ENCODE peak calls at places on chromosome 13, in five cellular contexts. One of them, this sample, is unnamed.
A peak's percentile ranks its signal among the peaks of the same experiment; 100 is the strongest.

GRCh38 chr13:20814224-20814910 is 40.6 kb upstream of the EEF1AKMT1 start:
- DNase-seq in lower lobe of right lung: peak; percentile 85
- DNase-seq in upper lobe of left lung: peak; percentile 90
- DNase-seq in IMR-90: peak; percentile 96
- DNase-seq in testis: peak; percentile 43
- DNase-seq in this sample: peak; percentile 85

GRCh38 chr13:107962209-107962608 is 253.1 kb downstream of the LIG4 start:
- DNase-seq in lower lobe of right lung: no peak
- DNase-seq in upper lobe of left lung: no peak
- DNase-seq in IMR-90: no peak
- DNase-seq in testis: no peak
- DNase-seq in this sample: no peak

GRCh38 chr13:44764334-44764733 is 188.2 kb upstream of the TSC22D1 start:
- DNase-seq in lower lobe of right lung: no peak
- DNase-seq in upper lobe of left lung: no peak
- DNase-seq in IMR-90: no peak
- DNase-seq in testis: no peak
- DNase-seq in this sample: no peak

GRCh38 chr13:95327190-95327589 is 25.9 kb upstream of the ABCC4 start:
- DNase-seq in lower lobe of right lung: no peak
- DNase-seq in upper lobe of left lung: no peak
- DNase-seq in IMR-90: no peak
- DNase-seq in testis: no peak
- DNase-seq in this sample: peak; percentile 11

GRCh38 chr13:50995870-50996269 is 86.3 kb downstream of the RNASEH2B start:
- DNase-seq in lower lobe of right lung: no peak
- DNase-seq in upper lobe of left lung: no peak
- DNase-seq in IMR-90: no peak
- DNase-seq in testis: no peak
- DNase-seq in this sample: no peak

GRCh38 chr13:25886438-25887214 is 165.2 kb downstream of the SHISA2 start:
- DNase-seq in lower lobe of right lung: no peak
- DNase-seq in upper lobe of left lung: no peak
- DNase-seq in IMR-90: peak; percentile 44
- DNase-seq in testis: no peak
- DNase-seq in this sample: peak; percentile 76

GRCh38 chr13:112062619-112063308 is 4.2 kb upstream of the SOX1 start:
- DNase-seq in lower lobe of right lung: no peak
- DNase-seq in upper lobe of left lung: no peak
- DNase-seq in IMR-90: no peak
- DNase-seq in testis: no peak
- DNase-seq in this sample: no peak

GRCh38 chr13:51221674-51222509 is at the start of gene FAM124A:
- DNase-seq in lower lobe of right lung: peak; percentile 58
- DNase-seq in upper lobe of left lung: peak; percentile 31
- DNase-seq in IMR-90: peak; percentile 4
- DNase-seq in testis: no peak
- DNase-seq in this sample: peak; percentile 28

GRCh38 chr13:44713793-44714469 is 137.8 kb upstream of the TSC22D1 start:
- DNase-seq in lower lobe of right lung: no peak
- DNase-seq in upper lobe of left lung: no peak
- DNase-seq in IMR-90: peak; percentile 94
- DNase-seq in testis: no peak
- DNase-seq in this sample: peak; percentile 57

GRCh38 chr13:102580552-102581169 is 16.1 kb upstream of the TPP2 start:
- DNase-seq in lower lobe of right lung: no peak
- DNase-seq in upper lobe of left lung: no peak
- DNase-seq in IMR-90: peak; percentile 80
- DNase-seq in testis: peak; percentile 42
- DNase-seq in this sample: peak; percentile 67

GRCh38 chr13:57409121-57409520 is 222.4 kb upstream of the PCDH17 start:
- DNase-seq in lower lobe of right lung: no peak
- DNase-seq in upper lobe of left lung: no peak
- DNase-seq in IMR-90: no peak
- DNase-seq in testis: no peak
- DNase-seq in this sample: no peak

GRCh38 chr13:58620171-58620570 is 988.6 kb downstream of the PCDH17 start:
- DNase-seq in lower lobe of right lung: no peak
- DNase-seq in upper lobe of left lung: no peak
- DNase-seq in IMR-90: no peak
- DNase-seq in testis: no peak
- DNase-seq in this sample: peak; percentile 3

GRCh38 chr13:54184576-54184975 is 1156.0 kb downstream of the OLFM4 start:
- DNase-seq in lower lobe of right lung: no peak
- DNase-seq in upper lobe of left lung: no peak
- DNase-seq in IMR-90: no peak
- DNase-seq in testis: no peak
- DNase-seq in this sample: no peak

GRCh38 chr13:40470665-40471064 is 195.8 kb downstream of the FOXO1 start:
- DNase-seq in lower lobe of right lung: no peak
- DNase-seq in upper lobe of left lung: no peak
- DNase-seq in IMR-90: no peak
- DNase-seq in testis: no peak
- DNase-seq in this sample: no peak

GRCh38 chr13:112119192-112120030 is 52.5 kb downstream of the SOX1 start:
- DNase-seq in lower lobe of right lung: no peak
- DNase-seq in upper lobe of left lung: no peak
- DNase-seq in IMR-90: no peak
- DNase-seq in testis: no peak
- DNase-seq in this sample: no peak

GRCh38 chr13:114115796-114116195 is 16.6 kb downstream of the RASA3 start:
- DNase-seq in lower lobe of right lung: no peak
- DNase-seq in upper lobe of left lung: no peak
- DNase-seq in IMR-90: no peak
- DNase-seq in testis: no peak
- DNase-seq in this sample: no peak

GRCh38 chr13:95643814-95644598 is 500 bp downstream of the DZIP1 start:
- DNase-seq in lower lobe of right lung: no peak
- DNase-seq in upper lobe of left lung: no peak
- DNase-seq in IMR-90: peak; percentile 35
- DNase-seq in testis: peak; percentile 27
- DNase-seq in this sample: peak; percentile 63

GRCh38 chr13:48496271-48496670 is 36.6 kb downstream of the RCBTB2 start:
- DNase-seq in lower lobe of right lung: no peak
- DNase-seq in upper lobe of left lung: no peak
- DNase-seq in IMR-90: no peak
- DNase-seq in testis: no peak
- DNase-seq in this sample: no peak

GRCh38 chr13:51801631-51802099 is 2.3 kb downstream of the DHRS12 start:
- DNase-seq in lower lobe of right lung: peak; percentile 90
- DNase-seq in upper lobe of left lung: peak; percentile 89
- DNase-seq in IMR-90: no peak
- DNase-seq in testis: peak; percentile 84
- DNase-seq in this sample: no peak

DNA sequence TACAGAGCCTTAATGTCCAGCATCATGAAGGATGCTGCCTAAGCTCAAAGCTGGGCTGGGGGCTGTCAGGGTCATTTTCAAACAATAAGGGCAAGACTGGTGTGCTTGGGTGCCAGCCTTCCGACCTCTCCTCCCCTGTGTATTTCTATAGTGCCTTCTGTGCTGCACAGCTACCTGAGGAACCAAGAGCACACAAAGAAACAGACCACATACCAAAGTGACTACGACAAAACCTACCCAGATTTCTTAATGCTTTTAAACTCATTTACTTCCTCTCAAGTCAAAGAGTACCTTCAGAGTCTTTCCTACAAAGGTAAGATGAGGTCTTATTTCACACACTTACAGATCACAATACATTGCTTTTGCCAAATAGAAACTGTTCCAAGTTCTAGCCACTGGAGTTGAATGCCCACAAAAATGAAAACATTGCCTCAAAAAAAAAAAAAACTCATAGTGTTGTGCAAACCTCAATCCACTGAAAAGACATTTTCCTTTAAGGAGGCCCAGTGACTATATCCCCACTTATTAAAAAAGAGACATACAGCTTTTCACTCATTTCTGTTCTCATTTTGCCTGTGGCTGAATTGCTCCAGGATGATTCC is 36.4 kb downstream of the TEX26 start:
- DNase-seq in lower lobe of right lung: no peak
- DNase-seq in upper lobe of left lung: no peak
- DNase-seq in IMR-90: peak; percentile 55
- DNase-seq in testis: no peak
- DNase-seq in this sample: no peak
- H3K4me3 ChIP-seq in lower lobe of right lung: no peak overlapping the region
- H3K4me3 ChIP-seq in upper lobe of left lung: no peak overlapping the region
- H3K4me3 ChIP-seq in IMR-90: no peak overlapping the region
- H3K4me3 ChIP-seq in testis: no peak overlapping the region
- H3K4me3 ChIP-seq in this sample: no peak overlapping the region

GRCh38 chr13:36214163-36214921 is at the start of gene SOHLH2:
- DNase-seq in lower lobe of right lung: peak; percentile 43
- DNase-seq in upper lobe of left lung: no peak
- DNase-seq in IMR-90: no peak
- DNase-seq in testis: peak; percentile 22
- DNase-seq in this sample: no peak
- H3K27ac ChIP-seq in lower lobe of right lung: no peak within 1 kb of the TSS
- H3K27ac ChIP-seq in upper lobe of left lung: no peak within 1 kb of the TSS
- H3K27ac ChIP-seq in IMR-90: no peak within 1 kb of the TSS
- H3K27ac ChIP-seq in testis: no peak within 1 kb of the TSS
- H3K27ac ChIP-seq in this sample: no peak within 1 kb of the TSS

GRCh38 chr13:78596701-78597550 is 6.4 kb downstream of the POU4F1 start:
- DNase-seq in lower lobe of right lung: no peak
- DNase-seq in upper lobe of left lung: no peak
- DNase-seq in IMR-90: no peak
- DNase-seq in testis: no peak
- DNase-seq in this sample: peak; percentile 11
- H3K27me3 ChIP-seq in lower lobe of right lung: peaks cover 98% of the 10 kb centered on the region
- H3K27me3 ChIP-seq in upper lobe of left lung: peaks cover 36% of the 10 kb centered on the region
- H3K27me3 ChIP-seq in IMR-90: peaks cover 85% of the 10 kb centered on the region
- H3K27me3 ChIP-seq in testis: peaks cover 8% of the 10 kb centered on the region
- H3K27me3 ChIP-seq in this sample: no peaks in the 10 kb centered on the region

GRCh38 chr13:32988588-32989256 is 27.5 kb upstream of the KL start:
- DNase-seq in lower lobe of right lung: no peak
- DNase-seq in upper lobe of left lung: no peak
- DNase-seq in IMR-90: no peak
- DNase-seq in testis: no peak
- DNase-seq in this sample: no peak
- H3K4me3 ChIP-seq in lower lobe of right lung: peak overlapping the region; percentile 12
- H3K4me3 ChIP-seq in upper lobe of left lung: no peak overlapping the region
- H3K4me3 ChIP-seq in IMR-90: no peak overlapping the region
- H3K4me3 ChIP-seq in testis: no peak overlapping the region
- H3K4me3 ChIP-seq in this sample: no peak overlapping the region

GRCh38 chr13:106561551-106562170 is 6.3 kb downstream of the ARGLU1 start:
- DNase-seq in lower lobe of right lung: no peak
- DNase-seq in upper lobe of left lung: no peak
- DNase-seq in IMR-90: peak; percentile 53
- DNase-seq in testis: peak; percentile 45
- DNase-seq in this sample: no peak
- H3K27ac ChIP-seq in lower lobe of right lung: no peak overlapping the region
- H3K27ac ChIP-seq in upper lobe of left lung: peak overlapping the region; percentile 71
- H3K27ac ChIP-seq in IMR-90: no peak overlapping the region
- H3K27ac ChIP-seq in testis: no peak overlapping the region
- H3K27ac ChIP-seq in this sample: no peak overlapping the region

GRCh38 chr13:45798851-45799250 is 52.7 kb downstream of the SIAH3 start:
- DNase-seq in lower lobe of right lung: no peak
- DNase-seq in upper lobe of left lung: no peak
- DNase-seq in IMR-90: no peak
- DNase-seq in testis: no peak
- DNase-seq in this sample: no peak

GRCh38 chr13:45796421-45796960 is 55.1 kb downstream of the SIAH3 start:
- DNase-seq in lower lobe of right lung: no peak
- DNase-seq in upper lobe of left lung: no peak
- DNase-seq in IMR-90: no peak
- DNase-seq in testis: no peak
- DNase-seq in this sample: no peak

GRCh38 chr13:45792827-45793303 is 58.7 kb downstream of the SIAH3 start:
- DNase-seq in lower lobe of right lung: no peak
- DNase-seq in upper lobe of left lung: no peak
- DNase-seq in IMR-90: no peak
- DNase-seq in testis: no peak
- DNase-seq in this sample: no peak
- H3K27me3 ChIP-seq in lower lobe of right lung: no peaks in the 10 kb centered on the region
- H3K27me3 ChIP-seq in upper lobe of left lung: no peaks in the 10 kb centered on the region
- H3K27me3 ChIP-seq in IMR-90: peaks cover 17% of the 10 kb centered on the region
- H3K27me3 ChIP-seq in testis: no peaks in the 10 kb centered on the region
- H3K27me3 ChIP-seq in this sample: no peaks in the 10 kb centered on the region

GRCh38 chr13:98871727-98872126 is 106.1 kb downstream of the DOCK9 start:
- DNase-seq in lower lobe of right lung: no peak
- DNase-seq in upper lobe of left lung: no peak
- DNase-seq in IMR-90: no peak
- DNase-seq in testis: no peak
- DNase-seq in this sample: no peak
- H3K4me3 ChIP-seq in lower lobe of right lung: no peak overlapping the region
- H3K4me3 ChIP-seq in upper lobe of left lung: no peak overlapping the region
- H3K4me3 ChIP-seq in IMR-90: no peak overlapping the region
- H3K4me3 ChIP-seq in testis: no peak overlapping the region
- H3K4me3 ChIP-seq in this sample: no peak overlapping the region

GRCh38 chr13:111005808-111006494 is 91.1 kb upstream of the ANKRD10 start:
- DNase-seq in lower lobe of right lung: no peak
- DNase-seq in upper lobe of left lung: peak; percentile 50
- DNase-seq in IMR-90: peak; percentile 43
- DNase-seq in testis: peak; percentile 66
- DNase-seq in this sample: peak; percentile 80
- H3K27ac ChIP-seq in lower lobe of right lung: peak overlapping the region; percentile 76
- H3K27ac ChIP-seq in upper lobe of left lung: peak overlapping the region; percentile 84
- H3K27ac ChIP-seq in IMR-90: peak overlapping the region; percentile 73
- H3K27ac ChIP-seq in testis: peak overlapping the region; percentile 85
- H3K27ac ChIP-seq in this sample: peak overlapping the region; percentile 86

GRCh38 chr13:46698910-46699460 is 98.0 kb downstream of the ESD start:
- DNase-seq in lower lobe of right lung: no peak
- DNase-seq in upper lobe of left lung: no peak
- DNase-seq in IMR-90: peak; percentile 69
- DNase-seq in testis: peak; percentile 23
- DNase-seq in this sample: no peak
- H3K27me3 ChIP-seq in lower lobe of right lung: no peaks in the 10 kb centered on the region
- H3K27me3 ChIP-seq in upper lobe of left lung: no peaks in the 10 kb centered on the region
- H3K27me3 ChIP-seq in IMR-90: no peaks in the 10 kb centered on the region
- H3K27me3 ChIP-seq in testis: no peaks in the 10 kb centered on the region
- H3K27me3 ChIP-seq in this sample: no peaks in the 10 kb centered on the region